ENCODE peak calls at places on chromosomes 11 and 22, in ten cellular contexts. D is fibroblast of lung; K is testis; G is pancreas; O is gastrocnemius medialis; T is right atrium auricular region; X is Caco-2; A is cardiac muscle cell; R is CD8-positive, alpha-beta memory T cell; H is K562. Y is an unnamed sample.

GRCh38 chr22:39567135-39567946 is 3.2 kb upstream of the CACNA1I start:
- DNase-seq in A (no peak), X (no peak), K (no peak), T (no peak), H (no peak), R (peak; percentile 38), O (no peak), D (no peak), G (no peak), Y (no peak)

GRCh38 chr11:111977141-111978027 is 40.2 kb downstream of the DIXDC1 start:
- DNase-seq in O (peak; percentile 51), T (peak; percentile 72), A (peak; percentile 54), G (peak; percentile 38), K (peak; percentile 56), D (peak; percentile 57), H (no peak), X (peak; percentile 54), R (peak; percentile 6), Y (no peak)

GRCh38 chr22:36595968-36596367 is 67.0 kb upstream of the EIF3D start:
- DNase-seq in O (no peak), X (no peak), A (no peak), H (no peak), K (no peak), G (no peak), D (no peak), T (no peak), R (no peak), Y (no peak)

GRCh38 chr11:128903248-128904041 is 12.3 kb downstream of the KCNJ5 start:
- DNase-seq in T (no peak), G (peak; percentile 49), K (no peak), O (peak; percentile 41), D (peak; percentile 91), X (no peak), A (no peak), H (no peak), R (no peak), Y (no peak)

GRCh38 chr22:50705851-50706351 is 32.1 kb upstream of the ACR start:
- DNase-seq in X (no peak), O (no peak), D (no peak), K (no peak), R (no peak), H (no peak), A (no peak), T (no peak), G (no peak), Y (no peak)

GRCh38 chr11:36153581-36153980 is 135.6 kb downstream of the COMMD9 start:
- DNase-seq in X (peak; percentile 24), G (no peak), A (peak; percentile 18), D (no peak), R (no peak), O (no peak), K (no peak), H (no peak), T (no peak), Y (no peak)

GRCh38 chr22:48622891-48623545 is 1204.7 kb downstream of the BRD1 start:
- DNase-seq in H (no peak), G (no peak), T (no peak), D (no peak), O (no peak), A (no peak), X (no peak), R (no peak), K (no peak), Y (no peak)

GRCh38 chr22:41891407-41891806 is 23.5 kb downstream of the SHISA8 start:
- DNase-seq in T (no peak), O (peak; percentile 59), K (no peak), R (no peak), A (no peak), D (no peak), X (no peak), H (no peak), G (no peak), Y (no peak)

GRCh38 chr11:11157201-11157600 is 195.8 kb downstream of the CSNK2A3 start:
- DNase-seq in X (peak; percentile 68), H (peak; percentile 30), G (no peak), D (no peak), O (no peak), A (peak; percentile 35), K (peak; percentile 51), R (peak; percentile 67), T (no peak), Y (no peak)

GRCh38 chr11:1060885-1061616 is 13.6 kb upstream of the MUC2 start:
- DNase-seq in A (peak; percentile 68), X (no peak), R (no peak), K (no peak), H (no peak), G (peak; percentile 14), O (no peak), D (peak; percentile 82), T (no peak), Y (peak; percentile 82)

GRCh38 chr11:11946180-11946579 is 62.2 kb downstream of the DKK3 start:
- DNase-seq in O (no peak), K (no peak), T (no peak), G (no peak), A (peak; percentile 16), X (no peak), R (no peak), D (peak; percentile 71), H (no peak), Y (no peak)

GRCh38 chr11:2688381-2689231 is 11.2 kb downstream of the KCNQ1OT1 start:
- DNase-seq in O (peak; percentile 7), G (no peak), X (no peak), T (no peak), H (no peak), K (no peak), D (no peak), A (no peak), R (no peak), Y (no peak)

DNA sequence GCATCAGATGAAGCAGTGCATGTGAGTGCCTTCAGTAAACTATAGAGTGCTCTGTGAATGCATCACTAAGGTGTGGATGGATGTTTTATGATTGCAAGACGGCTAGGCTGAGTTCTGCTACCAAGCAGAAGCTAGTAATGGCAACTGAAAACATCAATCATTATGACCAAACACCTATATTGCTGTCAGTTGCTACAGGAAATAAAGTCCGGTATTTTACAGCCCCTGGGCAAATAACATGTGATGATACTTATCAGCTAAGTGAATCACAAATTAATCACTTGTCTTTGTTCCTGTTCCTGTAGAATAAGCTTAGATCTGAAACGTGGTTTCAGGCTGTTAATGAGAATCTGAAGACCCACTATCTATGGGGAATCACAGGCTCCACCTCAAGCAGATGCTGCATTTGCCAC is 253.9 kb upstream of the PITPNB start:
- DNase-seq in K (no peak), H (no peak), O (no peak), G (no peak), X (no peak), R (no peak), T (no peak), A (no peak), D (peak; percentile 23), Y (peak; percentile 92)
- H3K27me3 ChIP-seq in K (no peaks in the 10 kb centered on the region), H (no peaks in the 10 kb centered on the region), O (no peaks in the 10 kb centered on the region), G (no peaks in the 10 kb centered on the region), X (no peaks in the 10 kb centered on the region), R (no peaks in the 10 kb centered on the region), T (no peaks in the 10 kb centered on the region), A (no peaks in the 10 kb centered on the region), D (no peaks in the 10 kb centered on the region), Y (no peaks in the 10 kb centered on the region)

GRCh38 chr11:121437686-121438078 is 14.4 kb upstream of the SORL1 start:
- DNase-seq in K (no peak), R (no peak), O (no peak), D (no peak), H (no peak), G (no peak), X (no peak), A (no peak), T (no peak), Y (no peak)
- H3K27me3 ChIP-seq in K (no peaks in the 10 kb centered on the region), R (no peaks in the 10 kb centered on the region), O (no peaks in the 10 kb centered on the region), D (peaks cover 5% of the 10 kb centered on the region), H (no peaks in the 10 kb centered on the region), G (no peaks in the 10 kb centered on the region), X (no peaks in the 10 kb centered on the region), A (no peaks in the 10 kb centered on the region), T (no peaks in the 10 kb centered on the region), Y (peaks cover 24% of the 10 kb centered on the region)

GRCh38 chr11:64643258-64643881 is 52.4 kb downstream of the SLC22A12 start:
- DNase-seq in K (peak; percentile 61), X (no peak), A (peak; percentile 28), T (no peak), H (peak; percentile 75), O (no peak), G (no peak), R (no peak), D (no peak), Y (no peak)
- H3K27me3 ChIP-seq in K (no peaks in the 10 kb centered on the region), X (no peaks in the 10 kb centered on the region), A (peaks cover 85% of the 10 kb centered on the region), T (no peaks in the 10 kb centered on the region), H (peaks cover 72% of the 10 kb centered on the region), O (peaks cover 40% of the 10 kb centered on the region), G (no peaks in the 10 kb centered on the region), R (peaks cover 33% of the 10 kb centered on the region), D (peaks cover 50% of the 10 kb centered on the region), Y (peaks cover 61% of the 10 kb centered on the region)

DNA sequence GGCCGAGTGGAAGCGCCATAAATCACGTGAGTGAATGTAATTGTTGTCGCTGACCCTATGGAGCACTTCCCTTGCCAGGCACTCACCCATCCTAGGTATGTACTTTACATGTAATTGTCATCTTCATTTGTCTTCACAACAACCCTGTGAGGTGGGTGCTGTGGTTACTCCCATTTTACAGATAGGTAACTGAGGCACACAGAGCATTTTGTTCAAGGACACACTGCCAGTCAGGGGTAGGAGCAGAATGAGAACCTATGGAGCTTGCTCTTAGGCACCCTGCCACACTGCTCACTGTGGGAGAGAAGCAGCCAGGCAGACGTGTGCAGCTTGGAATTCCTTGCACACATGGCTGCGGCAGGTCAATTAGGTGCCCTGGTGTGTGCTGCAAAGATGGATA is 785 bp upstream of the EFCAB6 start:
- DNase-seq in K (no peak), G (no peak), R (no peak), X (no peak), A (no peak), D (no peak), O (no peak), H (no peak), T (no peak), Y (no peak)
- H3K27me3 ChIP-seq in K (no peaks in the 10 kb centered on the region), G (no peaks in the 10 kb centered on the region), R (no peaks in the 10 kb centered on the region), X (no peaks in the 10 kb centered on the region), A (no peaks in the 10 kb centered on the region), D (no peaks in the 10 kb centered on the region), O (no peaks in the 10 kb centered on the region), H (no peaks in the 10 kb centered on the region), T (no peaks in the 10 kb centered on the region), Y (no peaks in the 10 kb centered on the region)

GRCh38 chr22:46096051-46096450 is 54.3 kb upstream of the PPARA start:
- DNase-seq in K (no peak), O (no peak), T (no peak), A (no peak), X (no peak), G (no peak), D (no peak), H (no peak), R (no peak), Y (no peak)
- H3K27me3 ChIP-seq in K (no peaks in the 10 kb centered on the region), O (no peaks in the 10 kb centered on the region), T (no peaks in the 10 kb centered on the region), A (no peaks in the 10 kb centered on the region), X (no peaks in the 10 kb centered on the region), G (no peaks in the 10 kb centered on the region), D (no peaks in the 10 kb centered on the region), H (no peaks in the 10 kb centered on the region), R (no peaks in the 10 kb centered on the region), Y (no peaks in the 10 kb centered on the region)